ENCODE peak calls at places on chromosomes 3 and 15, in six cellular contexts. N is K562, X is HCT116, K is GM12878, O is HepG2, E is upper lobe of left lung. M is an unnamed sample.

GRCh38 chr3:167030059-167030458 is 350.0 kb downstream of the ZBBX start:
- ATAC-seq in K (no peak), X (no peak), O (no peak), N (no peak), E (no peak), M (no peak)

GRCh38 chr3:192864943-192865342 is 52.7 kb downstream of the MB21D2 start:
- ATAC-seq in N (no peak), O (no peak), K (peak), E (peak), X (no peak), M (peak)

GRCh38 chr15:31255732-31256384 is 70.8 kb upstream of the KLF13 start:
- ATAC-seq in X (no peak), K (peak), O (no peak), N (no peak), E (no peak), M (no peak)

GRCh38 chr3:12473503-12473902 is 10.8 kb upstream of the TSEN2 start:
- ATAC-seq in E (no peak), N (no peak), X (no peak), K (no peak), O (no peak), M (no peak)

GRCh38 chr3:26376131-26376530 is 246.4 kb upstream of the LRRC3B start:
- ATAC-seq in E (no peak), O (no peak), N (no peak), X (no peak), K (no peak), M (no peak)

GRCh38 chr3:98545940-98546339 is 14.2 kb downstream of the GPR15 start:
- ATAC-seq in X (no peak), N (no peak), K (peak), E (no peak), O (no peak), M (no peak)

GRCh38 chr3:122743581-122744120 is 50.0 kb downstream of the HSPBAP1 start:
- ATAC-seq in K (no peak), X (no peak), E (no peak), N (no peak), O (no peak), M (no peak)

GRCh38 chr15:29636140-29636539 is 186.1 kb downstream of the TJP1 start:
- ATAC-seq in K (no peak), X (no peak), E (peak), O (peak), N (no peak), M (no peak)

GRCh38 chr3:67109651-67110204 is 111.6 kb downstream of the KBTBD8 start:
- ATAC-seq in N (no peak), O (peak), K (no peak), X (peak), E (no peak), M (no peak)

GRCh38 chr3:15894382-15894781 is 96.6 kb upstream of the ANKRD28 start:
- ATAC-seq in N (no peak), O (no peak), E (no peak), X (no peak), K (no peak), M (no peak)

GRCh38 chr3:30293621-30294240 is 312.7 kb upstream of the TGFBR2 start:
- ATAC-seq in E (no peak), X (no peak), N (no peak), O (no peak), K (no peak), M (peak)

GRCh38 chr3:189586941-189587687 is 44.1 kb upstream of the TP63 start:
- ATAC-seq in O (no peak), N (no peak), K (peak), X (no peak), E (no peak), M (no peak)

GRCh38 chr15:68383161-68384074 is 48.5 kb downstream of the ITGA11 start:
- ATAC-seq in O (peak), X (peak), N (peak), K (peak), E (peak), M (no peak)

GRCh38 chr15:85401108-85401765 is 20.8 kb downstream of the AKAP13 start:
- ATAC-seq in O (no peak), K (peak), N (no peak), E (no peak), X (no peak), M (no peak)

GRCh38 chr3:99753268-99753975 is 64.2 kb upstream of the CMSS1 start:
- ATAC-seq in K (peak), O (peak), X (peak), E (peak), N (peak), M (peak)

GRCh38 chr3:125213946-125214542 is 1.5 kb upstream of the SLC12A8 start:
- ATAC-seq in O (no peak), K (no peak), N (no peak), E (no peak), X (no peak), M (no peak)

GRCh38 chr3:171419457-171419856 is 40.7 kb downstream of the TNIK start:
- ATAC-seq in E (no peak), O (no peak), X (no peak), N (no peak), K (peak), M (no peak)

GRCh38 chr3:98730338-98730737 is 32.8 kb upstream of the ST3GAL6 start:
- ATAC-seq in E (no peak), X (no peak), K (peak), N (no peak), O (no peak), M (no peak)

GRCh38 chr15:70508561-70509281 is 254.6 kb downstream of the UACA start:
- ATAC-seq in E (peak), N (no peak), X (peak), O (no peak), K (no peak), M (no peak)

GRCh38 chr15:43007551-43007950 is 87.0 kb upstream of the TTBK2 start:
- ATAC-seq in K (no peak), X (no peak), N (no peak), O (no peak), E (no peak), M (no peak)

GRCh38 chr15:77853008-77853328 is 220.3 kb upstream of the LINGO1 start:
- ATAC-seq in X (no peak), O (no peak), E (no peak), K (no peak), N (no peak), M (no peak)

GRCh38 chr3:125214738-125215137 is 2.2 kb upstream of the SLC12A8 start:
- ATAC-seq in E (no peak), O (no peak), N (peak), K (peak), X (no peak), M (no peak)

GRCh38 chr3:135915206-135915605 is 50.3 kb upstream of the PPP2R3A start:
- ATAC-seq in N (no peak), O (no peak), E (no peak), X (no peak), K (no peak), M (no peak)

GRCh38 chr3:50655009-50655830 is 19.5 kb upstream of the DOCK3 start:
- ATAC-seq in K (no peak), X (peak), E (no peak), N (no peak), O (no peak), M (no peak)

GRCh38 chr3:132788299-132788698 is 66.1 kb upstream of the NPHP3 start:
- ATAC-seq in O (no peak), E (peak), X (no peak), N (peak), K (no peak), M (peak)

GRCh38 chr3:138114988-138115971 is at the start of gene DZIP1L:
- ATAC-seq in X (peak), K (peak), O (peak), E (peak), N (peak), M (peak)
- TF ChIP-seq POLR2A in X (no peak), K (no peak), O (peak), E (peak), N (no peak), M (peak)

DNA sequence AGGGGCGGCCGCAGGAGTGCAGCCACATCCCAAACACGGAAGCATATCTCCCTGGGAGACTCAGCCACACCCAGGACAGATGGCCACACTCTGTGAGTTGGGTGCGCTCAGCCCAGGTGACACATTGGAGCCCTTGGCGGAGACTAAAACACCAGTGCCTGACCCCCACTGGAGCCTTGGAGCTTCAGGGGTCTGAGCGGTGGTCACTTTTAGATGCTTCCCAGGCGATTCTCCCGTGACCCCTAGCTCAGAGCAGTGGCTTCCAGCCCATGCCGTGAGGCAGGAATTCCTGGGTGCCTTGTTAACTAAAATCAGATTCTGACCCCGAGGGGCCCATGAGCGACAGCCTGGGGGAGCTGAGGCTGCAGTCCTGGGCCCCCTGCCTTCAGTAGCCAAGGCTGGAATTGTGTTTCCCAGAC is 54.5 kb downstream of the PLXNA1 start:
- ATAC-seq in N (peak), O (no peak), X (no peak), K (no peak), E (no peak), M (no peak)
- TF ChIP-seq POLR2AphosphoS5 in N (peak), O (no peak), X (no peak), K (no peak), E (no peak), M (no peak)

GRCh38 chr3:157531301-157531660 is 28.1 kb upstream of the VEPH1 start:
- ATAC-seq in X (no peak), K (no peak), E (no peak), O (no peak), N (no peak), M (no peak)

GRCh38 chr3:157531771-157532170 is 28.6 kb upstream of the VEPH1 start:
- ATAC-seq in X (no peak), O (no peak), K (no peak), N (no peak), E (no peak), M (no peak)

GRCh38 chr3:157534725-157535161 is 31.5 kb upstream of the VEPH1 start:
- ATAC-seq in O (peak), E (no peak), X (no peak), N (peak), K (no peak), M (no peak)

GRCh38 chr3:157532529-157533297 is 29.5 kb upstream of the VEPH1 start:
- ATAC-seq in N (peak), O (peak), E (peak), X (peak), K (peak), M (peak)

DNA sequence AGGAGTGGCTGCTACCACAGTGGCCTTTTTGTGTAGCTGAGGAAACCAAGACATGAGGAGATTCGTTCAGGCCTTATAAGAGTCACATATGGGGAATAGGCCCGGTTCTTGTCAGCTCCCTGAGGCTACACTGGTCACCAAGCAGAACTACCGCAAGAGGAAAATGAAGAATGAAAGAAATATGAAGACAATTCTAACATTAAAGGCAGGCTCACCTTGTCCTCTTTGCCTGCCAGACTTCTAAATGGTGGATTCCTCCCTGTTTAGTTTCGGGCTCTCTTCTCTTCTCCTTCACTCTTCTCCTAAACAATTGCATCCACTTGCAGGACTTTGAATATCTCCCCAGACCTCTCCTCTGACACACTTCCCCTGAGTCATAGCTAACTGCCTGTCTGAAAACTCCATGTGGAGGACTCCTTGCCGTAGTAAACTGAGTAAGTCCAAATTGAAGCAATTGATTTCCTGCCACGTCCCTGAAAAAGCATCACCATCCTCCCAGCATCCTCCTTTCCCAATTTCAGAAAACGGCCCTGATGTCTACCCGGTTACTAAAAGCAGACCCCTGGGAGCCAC is 30.2 kb upstream of the VEPH1 start:
- ATAC-seq in O (no peak), E (no peak), N (peak), K (no peak), X (no peak), M (no peak)
- TF ChIP-seq POLR2A in O (no peak), E (no peak), N (no peak), K (no peak), X (no peak), M (no peak)

DNA sequence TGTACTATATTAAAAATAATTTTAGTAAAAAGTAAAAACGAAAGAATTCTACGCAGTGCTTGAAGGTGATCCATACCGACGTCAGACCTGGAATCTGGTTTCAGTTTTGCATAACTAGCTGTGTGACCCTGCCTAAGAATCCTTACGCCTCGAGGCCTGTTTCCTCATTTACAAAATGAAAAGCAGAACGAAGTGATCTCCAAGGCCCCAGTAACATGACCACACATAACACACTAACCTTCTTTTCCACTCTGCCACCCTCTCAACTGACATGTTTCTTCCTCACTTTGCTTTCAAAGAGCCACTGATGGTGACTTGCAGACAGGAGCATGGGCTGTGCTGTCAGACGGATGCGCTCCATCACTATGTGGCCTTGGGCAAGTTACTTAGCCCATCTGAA is 4.8 kb downstream of the MESD start:
- ATAC-seq in X (no peak), K (peak), E (peak), O (no peak), N (no peak), M (no peak)
- TF ChIP-seq POLR2AphosphoS5 in X (no peak), K (no peak), E (no peak), O (no peak), N (no peak), M (no peak)

GRCh38 chr15:39670687-39671086 is 89.8 kb downstream of the THBS1 start:
- ATAC-seq in E (no peak), O (no peak), N (no peak), K (no peak), X (no peak), M (no peak)
- TF ChIP-seq POLR2A in E (no peak), O (no peak), N (no peak), K (no peak), X (no peak), M (no peak)

GRCh38 chr3:194938845-194939531 is 253.3 kb downstream of the FAM43A start:
- ATAC-seq in E (no peak), X (no peak), K (no peak), N (no peak), O (no peak), M (peak)
- TF ChIP-seq POLR2AphosphoS5 in E (no peak), X (no peak), K (no peak), N (no peak), O (no peak), M (peak)

M was measured in gastroesophageal sphincter.